ENCODE peak calls at places on chromosomes 13 and 19, in four cellular contexts. One of them, this sample, is unnamed.
A peak's percentile ranks its signal among the peaks of the same experiment; 100 is the strongest.

GRCh38 chr19:33603377-33603776 is 18.4 kb upstream of the CHST8 start:
- DNase-seq in HepG2: no peak
- DNase-seq in HCT116: no peak
- DNase-seq in Panc1: no peak
- DNase-seq in this sample: no peak

GRCh38 chr13:45744979-45745378 is 42.9 kb downstream of the CBY2 start:
- DNase-seq in HepG2: no peak
- DNase-seq in HCT116: no peak
- DNase-seq in Panc1: no peak
- DNase-seq in this sample: no peak

GRCh38 chr13:113033498-113033897 is 64.5 kb downstream of the MCF2L start:
- DNase-seq in HepG2: no peak
- DNase-seq in HCT116: no peak
- DNase-seq in Panc1: no peak
- DNase-seq in this sample: no peak

GRCh38 chr19:15187026-15188007 is 13.5 kb downstream of the NOTCH3 start:
- DNase-seq in HepG2: no peak
- DNase-seq in HCT116: no peak
- DNase-seq in Panc1: no peak
- DNase-seq in this sample: peak; percentile 70

GRCh38 chr13:33345842-33346241 is 60.3 kb upstream of the STARD13 start:
- DNase-seq in HepG2: no peak
- DNase-seq in HCT116: no peak
- DNase-seq in Panc1: no peak
- DNase-seq in this sample: no peak

GRCh38 chr13:111519490-111520170 is 199.2 kb downstream of the TEX29 start:
- DNase-seq in HepG2: no peak
- DNase-seq in HCT116: no peak
- DNase-seq in Panc1: no peak
- DNase-seq in this sample: no peak

GRCh38 chr19:33554821-33555220 is 33.2 kb upstream of the PEPD start:
- DNase-seq in HepG2: no peak
- DNase-seq in HCT116: no peak
- DNase-seq in Panc1: no peak
- DNase-seq in this sample: no peak

GRCh38 chr19:13002389-13002898 is 7.2 kb downstream of the NFIX start:
- DNase-seq in HepG2: no peak
- DNase-seq in HCT116: no peak
- DNase-seq in Panc1: no peak
- DNase-seq in this sample: no peak

GRCh38 chr13:23411220-23411619 is 22.3 kb downstream of the SACS start:
- DNase-seq in HepG2: no peak
- DNase-seq in HCT116: no peak
- DNase-seq in Panc1: no peak
- DNase-seq in this sample: no peak

GRCh38 chr13:98839826-98840769 is 87.6 kb upstream of the SLC15A1 start:
- DNase-seq in HepG2: peak; percentile 46
- DNase-seq in HCT116: peak; percentile 35
- DNase-seq in Panc1: peak; percentile 25
- DNase-seq in this sample: peak; percentile 73

GRCh38 chr19:16361254-16361653 is 36.6 kb downstream of the KLF2 start:
- DNase-seq in HepG2: no peak
- DNase-seq in HCT116: no peak
- DNase-seq in Panc1: no peak
- DNase-seq in this sample: no peak

GRCh38 chr19:39843919-39844793 is 2.0 kb downstream of the FBL start:
- DNase-seq in HepG2: peak; percentile 51
- DNase-seq in HCT116: no peak
- DNase-seq in Panc1: peak; percentile 97
- DNase-seq in this sample: no peak

GRCh38 chr19:30878456-30878855 is 470.8 kb downstream of the TSHZ3 start:
- DNase-seq in HepG2: no peak
- DNase-seq in HCT116: no peak
- DNase-seq in Panc1: no peak
- DNase-seq in this sample: no peak

GRCh38 chr13:27086599-27087265 is 84.9 kb downstream of the USP12 start:
- DNase-seq in HepG2: no peak
- DNase-seq in HCT116: no peak
- DNase-seq in Panc1: no peak
- DNase-seq in this sample: no peak

GRCh38 chr13:109383683-109384082 is 402.7 kb downstream of the IRS2 start:
- DNase-seq in HepG2: no peak
- DNase-seq in HCT116: no peak
- DNase-seq in Panc1: no peak
- DNase-seq in this sample: no peak

GRCh38 chr19:48991823-48992570 is 1.1 kb downstream of the GYS1 start:
- DNase-seq in HepG2: no peak
- DNase-seq in HCT116: no peak
- DNase-seq in Panc1: no peak
- DNase-seq in this sample: peak; percentile 56

GRCh38 chr19:42018503-42019193 is 24.6 kb upstream of the ATP1A3 start:
- DNase-seq in HepG2: no peak
- DNase-seq in HCT116: no peak
- DNase-seq in Panc1: no peak
- DNase-seq in this sample: peak; percentile 76

GRCh38 chr13:44417876-44418275 is 44.3 kb downstream of the SERP2 start:
- DNase-seq in HepG2: no peak
- DNase-seq in HCT116: no peak
- DNase-seq in Panc1: no peak
- DNase-seq in this sample: no peak

GRCh38 chr19:1069009-1069779 is 2.2 kb downstream of the ARHGAP45 start:
- DNase-seq in HepG2: no peak
- DNase-seq in HCT116: no peak
- DNase-seq in Panc1: no peak
- DNase-seq in this sample: no peak

GRCh38 chr13:41284512-41285288 is 21.3 kb upstream of the MTRF1 start:
- DNase-seq in HepG2: peak; percentile 73
- DNase-seq in HCT116: peak; percentile 48
- DNase-seq in Panc1: peak; percentile 81
- DNase-seq in this sample: no peak

GRCh38 chr13:23473236-23473635 is 39.7 kb upstream of the SACS start:
- DNase-seq in HepG2: no peak
- DNase-seq in HCT116: no peak
- DNase-seq in Panc1: no peak
- DNase-seq in this sample: no peak

GRCh38 chr19:7953060-7953459 is 9.6 kb upstream of the TIMM44 start:
- DNase-seq in HepG2: no peak
- DNase-seq in HCT116: no peak
- DNase-seq in Panc1: no peak
- DNase-seq in this sample: no peak

GRCh38 chr13:110245421-110245899 is 61.5 kb downstream of the COL4A1 start:
- DNase-seq in HepG2: no peak
- DNase-seq in HCT116: no peak
- DNase-seq in Panc1: no peak
- DNase-seq in this sample: no peak

GRCh38 chr13:87684850-87685735 is 13.9 kb downstream of the SLITRK5 start:
- DNase-seq in HepG2: no peak
- DNase-seq in HCT116: no peak
- DNase-seq in Panc1: no peak
- DNase-seq in this sample: no peak

GRCh38 chr13:28545583-28546333 is 50.8 kb upstream of the FLT1 start:
- DNase-seq in HepG2: no peak
- DNase-seq in HCT116: no peak
- DNase-seq in Panc1: no peak
- DNase-seq in this sample: no peak

GRCh38 chr19:1259873-1260748 is 9.0 kb upstream of the CIRBP start:
- DNase-seq in HepG2: no peak
- DNase-seq in HCT116: no peak
- DNase-seq in Panc1: no peak
- DNase-seq in this sample: no peak

GRCh38 chr19:55678121-55678671 is 3.2 kb downstream of the EPN1 start:
- DNase-seq in HepG2: no peak
- DNase-seq in HCT116: no peak
- DNase-seq in Panc1: no peak
- DNase-seq in this sample: no peak

GRCh38 chr19:5165697-5166019 is 175.0 kb downstream of the PTPRS start:
- DNase-seq in HepG2: no peak
- DNase-seq in HCT116: no peak
- DNase-seq in Panc1: no peak
- DNase-seq in this sample: peak; percentile 62

GRCh38 chr19:48444129-48444932 is 1.5 kb upstream of the GRWD1 start:
- DNase-seq in HepG2: no peak
- DNase-seq in HCT116: no peak
- DNase-seq in Panc1: no peak
- DNase-seq in this sample: no peak

GRCh38 chr13:99144306-99144705 is 56.3 kb upstream of the UBAC2 start:
- DNase-seq in HepG2: no peak
- DNase-seq in HCT116: no peak
- DNase-seq in Panc1: no peak
- DNase-seq in this sample: no peak

GRCh38 chr13:99808786-99809185 is 162.8 kb downstream of the ZIC5 start:
- DNase-seq in HepG2: no peak
- DNase-seq in HCT116: no peak
- DNase-seq in Panc1: no peak
- DNase-seq in this sample: no peak

GRCh38 chr19:19169236-19170052 is 619 bp downstream of the MEF2B start:
- DNase-seq in HepG2: no peak
- DNase-seq in HCT116: no peak
- DNase-seq in Panc1: no peak
- DNase-seq in this sample: no peak

GRCh38 chr19:6427131-6427530 is 2.5 kb upstream of the KHSRP start:
- DNase-seq in HepG2: no peak
- DNase-seq in HCT116: no peak
- DNase-seq in Panc1: no peak
- DNase-seq in this sample: no peak

GRCh38 chr19:6424939-6425731 is 524 bp upstream of the KHSRP start:
- DNase-seq in HepG2: peak; percentile 100
- DNase-seq in HCT116: peak; percentile 100
- DNase-seq in Panc1: peak; percentile 100
- DNase-seq in this sample: peak; percentile 100

GRCh38 chr19:6425732-6426686 is 1.4 kb upstream of the KHSRP start:
- DNase-seq in HepG2: peak; percentile 60
- DNase-seq in HCT116: peak; percentile 24
- DNase-seq in Panc1: no peak
- DNase-seq in this sample: no peak

GRCh38 chr19:6423499-6424189 is 967 bp downstream of the KHSRP start:
- DNase-seq in HepG2: peak; percentile 49
- DNase-seq in HCT116: no peak
- DNase-seq in Panc1: no peak
- DNase-seq in this sample: peak; percentile 43

DNA sequence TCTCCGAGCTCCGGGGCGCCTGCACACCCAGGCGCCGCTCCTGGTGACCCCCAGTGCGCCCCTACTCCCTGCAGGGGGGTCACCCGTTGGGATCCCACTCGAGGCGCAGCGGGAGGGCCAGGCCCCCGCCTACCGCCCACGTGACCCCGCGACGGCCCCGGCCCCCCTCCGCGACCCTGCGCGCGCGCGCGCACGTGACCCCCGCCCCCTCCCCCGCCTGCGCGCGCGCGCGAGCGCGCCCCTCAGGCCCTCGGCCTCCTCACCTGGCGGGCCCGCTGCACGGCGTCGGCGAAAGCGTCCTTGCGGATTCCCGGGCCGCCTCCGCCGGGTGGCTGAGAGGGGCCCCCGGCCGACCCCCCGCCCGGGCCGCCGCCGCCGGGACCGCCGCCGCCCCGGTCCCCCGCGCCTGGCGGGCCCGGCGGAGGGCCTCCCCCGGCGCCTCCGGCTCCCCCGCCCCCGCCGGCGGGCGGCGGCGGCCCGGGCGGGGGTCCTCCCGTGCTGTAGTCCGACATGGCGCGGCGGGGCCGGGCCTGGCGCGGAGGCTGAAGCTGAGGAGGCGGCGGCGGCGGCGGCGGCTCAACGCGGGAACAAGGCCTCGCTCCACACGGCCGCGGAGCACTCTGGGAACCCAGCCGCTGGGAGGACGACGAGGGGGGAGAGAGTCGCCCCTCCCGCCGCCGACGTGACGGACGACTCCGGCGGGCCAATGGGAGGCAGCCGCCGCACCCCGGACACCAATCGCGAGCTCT is at the start of gene KHSRP:
- DNase-seq in HepG2: no peak
- DNase-seq in HCT116: no peak
- DNase-seq in Panc1: no peak
- DNase-seq in this sample: peak; percentile 58
- TF ChIP-seq TCF7L2 in HepG2: no peak
- TF ChIP-seq TCF7L2 in HCT116: no peak
- TF ChIP-seq TCF7L2 in Panc1: no peak
- TF ChIP-seq TCF7L2 in this sample: no peak

DNA sequence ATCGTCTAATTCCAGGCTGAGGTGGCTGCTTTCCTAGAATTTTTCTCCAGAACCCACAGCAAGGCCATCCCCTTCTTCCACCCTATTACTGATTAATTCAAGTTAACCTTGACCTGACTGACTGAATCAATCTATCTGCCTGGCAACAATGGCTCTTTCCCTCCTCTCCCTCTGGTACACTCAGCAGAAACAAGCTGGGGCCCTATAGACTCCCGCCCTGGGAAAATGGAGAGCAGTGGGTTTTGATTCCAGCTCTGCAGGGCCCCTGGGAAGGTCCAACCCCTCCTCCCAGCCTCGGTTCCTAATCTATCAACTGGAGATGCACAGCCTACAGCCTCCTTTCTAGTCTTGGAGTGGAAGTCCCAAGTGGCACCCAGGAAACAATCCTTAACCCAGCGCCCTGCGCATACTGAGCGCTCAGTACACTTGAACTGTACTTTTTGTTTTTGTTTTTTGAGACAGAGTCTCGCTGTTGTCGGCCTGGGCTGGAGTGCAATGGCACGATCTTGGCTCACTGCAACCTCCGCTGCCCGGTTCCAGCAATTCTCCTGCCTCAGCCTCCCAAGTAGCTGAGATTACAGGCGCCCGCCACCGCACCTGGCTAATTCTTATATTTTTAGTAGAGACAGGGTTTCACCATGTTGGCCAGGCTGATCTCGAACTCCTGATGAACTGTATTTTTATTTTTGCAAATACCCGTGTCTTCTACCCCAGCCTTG is 5.2 kb upstream of the C3 start:
- DNase-seq in HepG2: peak; percentile 88
- DNase-seq in HCT116: no peak
- DNase-seq in Panc1: no peak
- DNase-seq in this sample: no peak
- TF ChIP-seq TCF7L2 in HepG2: no peak
- TF ChIP-seq TCF7L2 in HCT116: no peak
- TF ChIP-seq TCF7L2 in Panc1: no peak
- TF ChIP-seq TCF7L2 in this sample: no peak

DNA sequence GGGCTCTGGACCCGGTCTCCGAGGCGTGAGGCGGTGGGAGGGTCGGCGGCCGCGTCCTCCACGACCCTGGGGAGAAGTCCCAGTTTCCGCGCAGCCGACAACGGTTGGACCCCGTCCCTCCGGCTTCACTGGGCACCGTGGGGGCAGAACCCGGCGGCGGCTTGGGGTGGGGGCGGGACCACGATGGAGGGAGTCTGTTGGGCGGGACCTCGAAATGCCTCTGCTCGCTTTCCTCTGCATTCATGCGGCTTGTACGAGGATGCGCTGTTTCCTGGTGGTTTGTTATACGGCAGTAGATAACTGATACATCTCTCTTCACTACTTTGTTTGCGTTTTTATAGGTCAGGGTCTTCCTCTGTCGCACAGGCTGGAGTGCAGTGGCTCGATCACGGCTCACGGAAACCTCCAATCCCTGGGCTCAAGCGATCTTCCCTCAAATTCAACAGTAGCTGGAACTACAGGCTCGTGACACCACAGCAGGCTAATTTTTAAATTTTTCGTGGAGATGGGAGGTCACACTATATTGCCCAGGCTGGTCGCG is 24.6 kb upstream of the ZNF846 start:
- DNase-seq in HepG2: no peak
- DNase-seq in HCT116: no peak
- DNase-seq in Panc1: no peak
- DNase-seq in this sample: peak; percentile 23
- TF ChIP-seq TCF7L2 in HepG2: no peak
- TF ChIP-seq TCF7L2 in HCT116: no peak
- TF ChIP-seq TCF7L2 in Panc1: no peak
- TF ChIP-seq TCF7L2 in this sample: no peak

GRCh38 chr19:45444318-45445041 is 20.8 kb upstream of the ERCC1 start:
- DNase-seq in HepG2: peak; percentile 80
- DNase-seq in HCT116: no peak
- DNase-seq in Panc1: no peak
- DNase-seq in this sample: peak; percentile 94
- TF ChIP-seq TCF7L2 in HepG2: no peak
- TF ChIP-seq TCF7L2 in HCT116: no peak
- TF ChIP-seq TCF7L2 in Panc1: no peak
- TF ChIP-seq TCF7L2 in this sample: no peak